ENCODE peak calls at places on chromosomes 5 and 9, in eight cellular contexts. J, M, R, N, K, S, A and Q are unnamed samples.

GRCh38 chr9:85508616-85509015 is 233.1 kb downstream of the AGTPBP1 start:
- DNase-seq in S (no peak), A (no peak), R (no peak), M (no peak), K (peak), J (no peak), N (no peak), Q (no peak)

GRCh38 chr5:61251874-61252642 is 80.0 kb upstream of the ZSWIM6 start:
- DNase-seq in R (no peak), A (no peak), K (no peak), N (no peak), M (peak), J (no peak), S (no peak), Q (peak)

GRCh38 chr9:129174724-129175514 is 3.1 kb downstream of the IER5L start:
- DNase-seq in A (peak), R (peak), N (peak), M (no peak), K (peak), S (no peak), J (peak), Q (peak)

GRCh38 chr5:142857405-142857804 is 87.2 kb downstream of the ARHGAP26 start:
- DNase-seq in S (no peak), M (no peak), A (peak), J (peak), N (peak), K (no peak), R (no peak), Q (no peak)

GRCh38 chr9:107138261-107138992 is 144.7 kb upstream of the RAD23B start:
- DNase-seq in N (no peak), J (no peak), M (no peak), A (peak), R (no peak), K (no peak), S (no peak), Q (peak)

GRCh38 chr9:105059260-105059659 is 131.3 kb upstream of the ABCA1 start:
- DNase-seq in S (no peak), M (no peak), K (no peak), A (no peak), N (no peak), R (no peak), J (peak), Q (peak)

GRCh38 chr9:108885643-108886348 is 23.7 kb downstream of the ACTL7A start:
- DNase-seq in R (no peak), M (peak), K (no peak), A (peak), N (peak), S (no peak), J (peak), Q (peak)

GRCh38 chr9:134371731-134372130 is 45.5 kb downstream of the RXRA start:
- DNase-seq in R (no peak), J (no peak), M (no peak), S (no peak), K (no peak), A (no peak), N (no peak), Q (no peak)

GRCh38 chr9:78866228-78867132 is 569.6 kb downstream of the PSAT1 start:
- DNase-seq in S (no peak), M (peak), A (no peak), R (no peak), N (no peak), J (peak), K (no peak), Q (peak)

GRCh38 chr5:135823799-135824366 is 10.6 kb upstream of the SLC25A48 start:
- DNase-seq in R (no peak), M (no peak), S (no peak), J (no peak), K (no peak), A (no peak), N (no peak), Q (no peak)

GRCh38 chr5:74648835-74649286 is 8.3 kb upstream of the ENC1 start:
- DNase-seq in S (no peak), R (no peak), N (peak), M (no peak), A (peak), K (peak), J (peak), Q (peak)

GRCh38 chr9:122015165-122015821 is 77.8 kb downstream of the TTLL11 start:
- DNase-seq in S (no peak), J (no peak), M (no peak), R (no peak), N (no peak), A (no peak), K (no peak), Q (no peak)

GRCh38 chr5:72353046-72353445 is 32.9 kb downstream of the PTCD2 start:
- DNase-seq in A (no peak), K (no peak), J (no peak), N (no peak), R (no peak), M (no peak), S (no peak), Q (peak)

GRCh38 chr5:68007446-68007845 is 208.1 kb upstream of the PIK3R1 start:
- DNase-seq in J (no peak), M (no peak), S (no peak), A (peak), N (no peak), K (no peak), R (no peak), Q (peak)

GRCh38 chr9:22257026-22257425 is 189.6 kb upstream of the DMRTA1 start:
- DNase-seq in M (no peak), K (no peak), S (no peak), A (peak), N (no peak), J (no peak), R (no peak), Q (no peak)

GRCh38 chr5:140349244-140349643 is 2.8 kb upstream of the HBEGF start:
- DNase-seq in M (no peak), J (peak), N (no peak), A (peak), K (no peak), R (no peak), S (no peak), Q (no peak)